ENCODE peak calls at places on chromosomes 16 and 17, in eight cellular contexts. One of them, this sample, is unnamed.

GRCh38 chr17:19460695-19461094 is 49.7 kb downstream of the RNF112 start:
- DNase-seq in cardiac fibroblast: no peak
- DNase-seq in osteocyte: no peak
- DNase-seq in endodermal cell: peak; percentile 86
- DNase-seq in stomach: no peak
- DNase-seq in activated naive CD4-positive, alpha-beta T cell treated with anti-CD3 and anti-CD28 coated beads, Interleukin-2, amount 10 ng/mL, durations not matched to agents 7 days and 5 days: no peak
- DNase-seq in ovary: no peak
- DNase-seq in NAMALWA: no peak
- DNase-seq in this sample: peak; percentile 91

GRCh38 chr16:85696761-85697160 is 8.0 kb upstream of the GINS2 start:
- DNase-seq in cardiac fibroblast: no peak
- DNase-seq in osteocyte: no peak
- DNase-seq in endodermal cell: no peak
- DNase-seq in stomach: no peak
- DNase-seq in activated naive CD4-positive, alpha-beta T cell treated with anti-CD3 and anti-CD28 coated beads, Interleukin-2, amount 10 ng/mL, durations not matched to agents 7 days and 5 days: no peak
- DNase-seq in ovary: no peak
- DNase-seq in NAMALWA: no peak
- DNase-seq in this sample: no peak

GRCh38 chr16:65312071-65312470 is 190.2 kb upstream of the CDH11 start:
- DNase-seq in cardiac fibroblast: peak; percentile 49
- DNase-seq in osteocyte: no peak
- DNase-seq in endodermal cell: no peak
- DNase-seq in stomach: no peak
- DNase-seq in activated naive CD4-positive, alpha-beta T cell treated with anti-CD3 and anti-CD28 coated beads, Interleukin-2, amount 10 ng/mL, durations not matched to agents 7 days and 5 days: no peak
- DNase-seq in ovary: no peak
- DNase-seq in NAMALWA: no peak
- DNase-seq in this sample: no peak

GRCh38 chr17:80527016-80527645 is 17.5 kb upstream of the RPTOR start:
- DNase-seq in cardiac fibroblast: peak; percentile 65
- DNase-seq in osteocyte: no peak
- DNase-seq in endodermal cell: no peak
- DNase-seq in stomach: no peak
- DNase-seq in activated naive CD4-positive, alpha-beta T cell treated with anti-CD3 and anti-CD28 coated beads, Interleukin-2, amount 10 ng/mL, durations not matched to agents 7 days and 5 days: no peak
- DNase-seq in ovary: no peak
- DNase-seq in NAMALWA: no peak
- DNase-seq in this sample: no peak

GRCh38 chr16:53822936-53823529 is 119.1 kb downstream of the FTO start:
- DNase-seq in cardiac fibroblast: peak; percentile 76
- DNase-seq in osteocyte: no peak
- DNase-seq in endodermal cell: no peak
- DNase-seq in stomach: no peak
- DNase-seq in activated naive CD4-positive, alpha-beta T cell treated with anti-CD3 and anti-CD28 coated beads, Interleukin-2, amount 10 ng/mL, durations not matched to agents 7 days and 5 days: peak; percentile 60
- DNase-seq in ovary: no peak
- DNase-seq in NAMALWA: no peak
- DNase-seq in this sample: no peak

GRCh38 chr16:77723108-77723514 is 797 bp downstream of the NUDT7 start:
- DNase-seq in cardiac fibroblast: peak; percentile 42
- DNase-seq in osteocyte: no peak
- DNase-seq in endodermal cell: no peak
- DNase-seq in stomach: no peak
- DNase-seq in activated naive CD4-positive, alpha-beta T cell treated with anti-CD3 and anti-CD28 coated beads, Interleukin-2, amount 10 ng/mL, durations not matched to agents 7 days and 5 days: no peak
- DNase-seq in ovary: peak; percentile 16
- DNase-seq in NAMALWA: peak; percentile 72
- DNase-seq in this sample: no peak

GRCh38 chr16:84543931-84544776 is 39.7 kb upstream of the MEAK7 start:
- DNase-seq in cardiac fibroblast: no peak
- DNase-seq in osteocyte: no peak
- DNase-seq in endodermal cell: no peak
- DNase-seq in stomach: no peak
- DNase-seq in activated naive CD4-positive, alpha-beta T cell treated with anti-CD3 and anti-CD28 coated beads, Interleukin-2, amount 10 ng/mL, durations not matched to agents 7 days and 5 days: no peak
- DNase-seq in ovary: no peak
- DNase-seq in NAMALWA: no peak
- DNase-seq in this sample: no peak

GRCh38 chr17:7177954-7178477 is 1.2 kb downstream of the ASGR1 start:
- DNase-seq in cardiac fibroblast: no peak
- DNase-seq in osteocyte: no peak
- DNase-seq in endodermal cell: peak; percentile 87
- DNase-seq in stomach: no peak
- DNase-seq in activated naive CD4-positive, alpha-beta T cell treated with anti-CD3 and anti-CD28 coated beads, Interleukin-2, amount 10 ng/mL, durations not matched to agents 7 days and 5 days: no peak
- DNase-seq in ovary: no peak
- DNase-seq in NAMALWA: no peak
- DNase-seq in this sample: peak; percentile 56

GRCh38 chr17:29826045-29826692 is 103.9 kb downstream of the SSH2 start:
- DNase-seq in cardiac fibroblast: no peak
- DNase-seq in osteocyte: no peak
- DNase-seq in endodermal cell: no peak
- DNase-seq in stomach: no peak
- DNase-seq in activated naive CD4-positive, alpha-beta T cell treated with anti-CD3 and anti-CD28 coated beads, Interleukin-2, amount 10 ng/mL, durations not matched to agents 7 days and 5 days: no peak
- DNase-seq in ovary: no peak
- DNase-seq in NAMALWA: no peak
- DNase-seq in this sample: no peak

GRCh38 chr16:56737539-56737938 is 7.6 kb downstream of the NUP93 start:
- DNase-seq in cardiac fibroblast: no peak
- DNase-seq in osteocyte: no peak
- DNase-seq in endodermal cell: no peak
- DNase-seq in stomach: no peak
- DNase-seq in activated naive CD4-positive, alpha-beta T cell treated with anti-CD3 and anti-CD28 coated beads, Interleukin-2, amount 10 ng/mL, durations not matched to agents 7 days and 5 days: no peak
- DNase-seq in ovary: no peak
- DNase-seq in NAMALWA: no peak
- DNase-seq in this sample: no peak

GRCh38 chr17:81494984-81495383 is 17.6 kb downstream of the ACTG1 start:
- DNase-seq in cardiac fibroblast: no peak
- DNase-seq in osteocyte: no peak
- DNase-seq in endodermal cell: peak; percentile 69
- DNase-seq in stomach: no peak
- DNase-seq in activated naive CD4-positive, alpha-beta T cell treated with anti-CD3 and anti-CD28 coated beads, Interleukin-2, amount 10 ng/mL, durations not matched to agents 7 days and 5 days: no peak
- DNase-seq in ovary: no peak
- DNase-seq in NAMALWA: peak; percentile 51
- DNase-seq in this sample: no peak

GRCh38 chr17:67200727-67201301 is 44.2 kb downstream of the HELZ start:
- DNase-seq in cardiac fibroblast: peak; percentile 29
- DNase-seq in osteocyte: no peak
- DNase-seq in endodermal cell: no peak
- DNase-seq in stomach: no peak
- DNase-seq in activated naive CD4-positive, alpha-beta T cell treated with anti-CD3 and anti-CD28 coated beads, Interleukin-2, amount 10 ng/mL, durations not matched to agents 7 days and 5 days: no peak
- DNase-seq in ovary: no peak
- DNase-seq in NAMALWA: peak; percentile 17
- DNase-seq in this sample: no peak

GRCh38 chr16:58907297-58907696 is 173.2 kb upstream of the GOT2 start:
- DNase-seq in cardiac fibroblast: no peak
- DNase-seq in osteocyte: no peak
- DNase-seq in endodermal cell: no peak
- DNase-seq in stomach: no peak
- DNase-seq in activated naive CD4-positive, alpha-beta T cell treated with anti-CD3 and anti-CD28 coated beads, Interleukin-2, amount 10 ng/mL, durations not matched to agents 7 days and 5 days: no peak
- DNase-seq in ovary: no peak
- DNase-seq in NAMALWA: no peak
- DNase-seq in this sample: no peak

GRCh38 chr16:68994324-68994723 is 111.1 kb upstream of the HAS3 start:
- DNase-seq in cardiac fibroblast: no peak
- DNase-seq in osteocyte: no peak
- DNase-seq in endodermal cell: no peak
- DNase-seq in stomach: no peak
- DNase-seq in activated naive CD4-positive, alpha-beta T cell treated with anti-CD3 and anti-CD28 coated beads, Interleukin-2, amount 10 ng/mL, durations not matched to agents 7 days and 5 days: no peak
- DNase-seq in ovary: no peak
- DNase-seq in NAMALWA: no peak
- DNase-seq in this sample: no peak

GRCh38 chr17:75634376-75634740 is 1.1 kb downstream of the SMIM5 start:
- DNase-seq in cardiac fibroblast: no peak
- DNase-seq in osteocyte: no peak
- DNase-seq in endodermal cell: no peak
- DNase-seq in stomach: no peak
- DNase-seq in activated naive CD4-positive, alpha-beta T cell treated with anti-CD3 and anti-CD28 coated beads, Interleukin-2, amount 10 ng/mL, durations not matched to agents 7 days and 5 days: no peak
- DNase-seq in ovary: peak; percentile 24
- DNase-seq in NAMALWA: no peak
- DNase-seq in this sample: no peak

GRCh38 chr17:34110315-34110714 is 144.8 kb upstream of the CCL2 start:
- DNase-seq in cardiac fibroblast: no peak
- DNase-seq in osteocyte: no peak
- DNase-seq in endodermal cell: peak; percentile 86
- DNase-seq in stomach: no peak
- DNase-seq in activated naive CD4-positive, alpha-beta T cell treated with anti-CD3 and anti-CD28 coated beads, Interleukin-2, amount 10 ng/mL, durations not matched to agents 7 days and 5 days: no peak
- DNase-seq in ovary: no peak
- DNase-seq in NAMALWA: no peak
- DNase-seq in this sample: no peak

GRCh38 chr16:58717994-58718393 is 16.1 kb downstream of the GOT2 start:
- DNase-seq in cardiac fibroblast: no peak
- DNase-seq in osteocyte: no peak
- DNase-seq in endodermal cell: no peak
- DNase-seq in stomach: no peak
- DNase-seq in activated naive CD4-positive, alpha-beta T cell treated with anti-CD3 and anti-CD28 coated beads, Interleukin-2, amount 10 ng/mL, durations not matched to agents 7 days and 5 days: no peak
- DNase-seq in ovary: no peak
- DNase-seq in NAMALWA: no peak
- DNase-seq in this sample: no peak

GRCh38 chr17:1634841-1635650 is 6.4 kb upstream of the SLC43A2 start:
- DNase-seq in cardiac fibroblast: no peak
- DNase-seq in osteocyte: no peak
- DNase-seq in endodermal cell: no peak
- DNase-seq in stomach: no peak
- DNase-seq in activated naive CD4-positive, alpha-beta T cell treated with anti-CD3 and anti-CD28 coated beads, Interleukin-2, amount 10 ng/mL, durations not matched to agents 7 days and 5 days: no peak
- DNase-seq in ovary: peak; percentile 26
- DNase-seq in NAMALWA: no peak
- DNase-seq in this sample: no peak

GRCh38 chr17:46751425-46751824 is 67.1 kb downstream of the WNT3 start:
- DNase-seq in cardiac fibroblast: no peak
- DNase-seq in osteocyte: no peak
- DNase-seq in endodermal cell: no peak
- DNase-seq in stomach: no peak
- DNase-seq in activated naive CD4-positive, alpha-beta T cell treated with anti-CD3 and anti-CD28 coated beads, Interleukin-2, amount 10 ng/mL, durations not matched to agents 7 days and 5 days: no peak
- DNase-seq in ovary: no peak
- DNase-seq in NAMALWA: no peak
- DNase-seq in this sample: no peak

GRCh38 chr16:745739-746138 is 4.9 kb upstream of the CIAO3 start:
- DNase-seq in cardiac fibroblast: no peak
- DNase-seq in osteocyte: no peak
- DNase-seq in endodermal cell: peak; percentile 92
- DNase-seq in stomach: peak; percentile 44
- DNase-seq in activated naive CD4-positive, alpha-beta T cell treated with anti-CD3 and anti-CD28 coated beads, Interleukin-2, amount 10 ng/mL, durations not matched to agents 7 days and 5 days: peak; percentile 35
- DNase-seq in ovary: no peak
- DNase-seq in NAMALWA: peak; percentile 56
- DNase-seq in this sample: no peak

GRCh38 chr17:28547096-28547622 is 5.3 kb downstream of the UNC119 start:
- DNase-seq in cardiac fibroblast: no peak
- DNase-seq in osteocyte: no peak
- DNase-seq in endodermal cell: no peak
- DNase-seq in stomach: no peak
- DNase-seq in activated naive CD4-positive, alpha-beta T cell treated with anti-CD3 and anti-CD28 coated beads, Interleukin-2, amount 10 ng/mL, durations not matched to agents 7 days and 5 days: no peak
- DNase-seq in ovary: no peak
- DNase-seq in NAMALWA: no peak
- DNase-seq in this sample: peak; percentile 51

GRCh38 chr17:58997756-58998553 is 108.7 kb downstream of the TRIM37 start:
- DNase-seq in cardiac fibroblast: peak; percentile 23
- DNase-seq in osteocyte: no peak
- DNase-seq in endodermal cell: no peak
- DNase-seq in stomach: no peak
- DNase-seq in activated naive CD4-positive, alpha-beta T cell treated with anti-CD3 and anti-CD28 coated beads, Interleukin-2, amount 10 ng/mL, durations not matched to agents 7 days and 5 days: no peak
- DNase-seq in ovary: no peak
- DNase-seq in NAMALWA: no peak
- DNase-seq in this sample: no peak

GRCh38 chr16:27235938-27236245 is 32.6 kb downstream of the KDM8 start:
- DNase-seq in cardiac fibroblast: no peak
- DNase-seq in osteocyte: no peak
- DNase-seq in endodermal cell: no peak
- DNase-seq in stomach: no peak
- DNase-seq in activated naive CD4-positive, alpha-beta T cell treated with anti-CD3 and anti-CD28 coated beads, Interleukin-2, amount 10 ng/mL, durations not matched to agents 7 days and 5 days: no peak
- DNase-seq in ovary: no peak
- DNase-seq in NAMALWA: no peak
- DNase-seq in this sample: peak; percentile 64

GRCh38 chr17:54944796-54945195 is 23.7 kb downstream of the COX11 start:
- DNase-seq in cardiac fibroblast: peak; percentile 20
- DNase-seq in osteocyte: no peak
- DNase-seq in endodermal cell: no peak
- DNase-seq in stomach: no peak
- DNase-seq in activated naive CD4-positive, alpha-beta T cell treated with anti-CD3 and anti-CD28 coated beads, Interleukin-2, amount 10 ng/mL, durations not matched to agents 7 days and 5 days: no peak
- DNase-seq in ovary: no peak
- DNase-seq in NAMALWA: no peak
- DNase-seq in this sample: no peak

GRCh38 chr17:6596511-6596910 is 40.2 kb upstream of the PITPNM3 start:
- DNase-seq in cardiac fibroblast: no peak
- DNase-seq in osteocyte: no peak
- DNase-seq in endodermal cell: no peak
- DNase-seq in stomach: no peak
- DNase-seq in activated naive CD4-positive, alpha-beta T cell treated with anti-CD3 and anti-CD28 coated beads, Interleukin-2, amount 10 ng/mL, durations not matched to agents 7 days and 5 days: no peak
- DNase-seq in ovary: no peak
- DNase-seq in NAMALWA: no peak
- DNase-seq in this sample: no peak

GRCh38 chr17:47937915-47938314 is 3.5 kb upstream of the PNPO start:
- DNase-seq in cardiac fibroblast: no peak
- DNase-seq in osteocyte: no peak
- DNase-seq in endodermal cell: no peak
- DNase-seq in stomach: no peak
- DNase-seq in activated naive CD4-positive, alpha-beta T cell treated with anti-CD3 and anti-CD28 coated beads, Interleukin-2, amount 10 ng/mL, durations not matched to agents 7 days and 5 days: no peak
- DNase-seq in ovary: no peak
- DNase-seq in NAMALWA: no peak
- DNase-seq in this sample: no peak

GRCh38 chr16:74852500-74852875 is 77.9 kb upstream of the FA2H start:
- DNase-seq in cardiac fibroblast: no peak
- DNase-seq in osteocyte: no peak
- DNase-seq in endodermal cell: no peak
- DNase-seq in stomach: no peak
- DNase-seq in activated naive CD4-positive, alpha-beta T cell treated with anti-CD3 and anti-CD28 coated beads, Interleukin-2, amount 10 ng/mL, durations not matched to agents 7 days and 5 days: no peak
- DNase-seq in ovary: no peak
- DNase-seq in NAMALWA: no peak
- DNase-seq in this sample: no peak

GRCh38 chr17:78526231-78527025 is 50.8 kb downstream of the DNAH17 start:
- DNase-seq in cardiac fibroblast: no peak
- DNase-seq in osteocyte: no peak
- DNase-seq in endodermal cell: peak; percentile 72
- DNase-seq in stomach: peak; percentile 30
- DNase-seq in activated naive CD4-positive, alpha-beta T cell treated with anti-CD3 and anti-CD28 coated beads, Interleukin-2, amount 10 ng/mL, durations not matched to agents 7 days and 5 days: no peak
- DNase-seq in ovary: no peak
- DNase-seq in NAMALWA: no peak
- DNase-seq in this sample: peak; percentile 79